ENCODE peak calls at places on chromosomes 13 and 19, in eight cellular contexts. One of them, this sample, is unnamed.

GRCh38 chr19:41264581-41265375 is 606 bp downstream of the HNRNPUL1 start:
- DNase-seq in ovary: peak; percentile 65
- DNase-seq in Caco-2: peak; percentile 73
- DNase-seq in IMR-90: peak; percentile 34
- DNase-seq in CD4-positive, alpha-beta memory T cell: peak; percentile 38
- DNase-seq in upper lobe of right lung: peak; percentile 84
- DNase-seq in A673: peak; percentile 65
- DNase-seq in colonic mucosa: peak; percentile 51
- DNase-seq in this sample: peak; percentile 36

GRCh38 chr13:106003651-106004050 is 531.8 kb downstream of the EFNB2 start:
- DNase-seq in A673: no peak
- DNase-seq in Caco-2: no peak
- DNase-seq in upper lobe of right lung: no peak
- DNase-seq in colonic mucosa: no peak
- DNase-seq in CD4-positive, alpha-beta memory T cell: no peak
- DNase-seq in IMR-90: no peak
- DNase-seq in ovary: no peak
- DNase-seq in this sample: no peak

GRCh38 chr13:37534181-37534580 is 64.4 kb downstream of the POSTN start:
- DNase-seq in upper lobe of right lung: no peak
- DNase-seq in colonic mucosa: no peak
- DNase-seq in CD4-positive, alpha-beta memory T cell: no peak
- DNase-seq in Caco-2: no peak
- DNase-seq in A673: peak; percentile 16
- DNase-seq in ovary: no peak
- DNase-seq in IMR-90: peak; percentile 95
- DNase-seq in this sample: no peak

GRCh38 chr19:15280048-15280725 is 47.9 kb upstream of the EPHX3 start:
- DNase-seq in Caco-2: no peak
- DNase-seq in upper lobe of right lung: no peak
- DNase-seq in CD4-positive, alpha-beta memory T cell: no peak
- DNase-seq in IMR-90: peak; percentile 71
- DNase-seq in A673: no peak
- DNase-seq in ovary: no peak
- DNase-seq in colonic mucosa: no peak
- DNase-seq in this sample: no peak

GRCh38 chr13:21061077-21061945 is at the start of gene LATS2:
- DNase-seq in upper lobe of right lung: peak; percentile 98
- DNase-seq in A673: peak; percentile 88
- DNase-seq in IMR-90: peak; percentile 94
- DNase-seq in ovary: peak; percentile 98
- DNase-seq in Caco-2: peak; percentile 99
- DNase-seq in CD4-positive, alpha-beta memory T cell: peak; percentile 54
- DNase-seq in colonic mucosa: peak; percentile 95
- DNase-seq in this sample: peak; percentile 12

GRCh38 chr13:112842931-112843391 is 126.1 kb upstream of the MCF2L start:
- DNase-seq in ovary: no peak
- DNase-seq in A673: no peak
- DNase-seq in Caco-2: no peak
- DNase-seq in IMR-90: no peak
- DNase-seq in CD4-positive, alpha-beta memory T cell: no peak
- DNase-seq in colonic mucosa: no peak
- DNase-seq in upper lobe of right lung: no peak
- DNase-seq in this sample: no peak

GRCh38 chr13:109996404-109996960 is 210.1 kb upstream of the IRS2 start:
- DNase-seq in CD4-positive, alpha-beta memory T cell: no peak
- DNase-seq in colonic mucosa: no peak
- DNase-seq in A673: no peak
- DNase-seq in Caco-2: no peak
- DNase-seq in ovary: no peak
- DNase-seq in IMR-90: no peak
- DNase-seq in upper lobe of right lung: no peak
- DNase-seq in this sample: no peak

GRCh38 chr19:40567750-40568494 is 8.8 kb upstream of the SHKBP1 start:
- DNase-seq in IMR-90: no peak
- DNase-seq in upper lobe of right lung: no peak
- DNase-seq in ovary: no peak
- DNase-seq in Caco-2: no peak
- DNase-seq in colonic mucosa: no peak
- DNase-seq in A673: no peak
- DNase-seq in CD4-positive, alpha-beta memory T cell: no peak
- DNase-seq in this sample: no peak

GRCh38 chr13:110138009-110138699 is 168.8 kb downstream of the COL4A1 start:
- DNase-seq in CD4-positive, alpha-beta memory T cell: peak; percentile 28
- DNase-seq in IMR-90: peak; percentile 79
- DNase-seq in ovary: peak; percentile 63
- DNase-seq in colonic mucosa: peak; percentile 53
- DNase-seq in upper lobe of right lung: peak; percentile 86
- DNase-seq in A673: peak; percentile 56
- DNase-seq in Caco-2: peak; percentile 86
- DNase-seq in this sample: no peak

GRCh38 chr19:39360599-39360998 is 18.4 kb downstream of the SAMD4B start:
- DNase-seq in ovary: no peak
- DNase-seq in Caco-2: no peak
- DNase-seq in A673: no peak
- DNase-seq in upper lobe of right lung: no peak
- DNase-seq in IMR-90: no peak
- DNase-seq in colonic mucosa: no peak
- DNase-seq in CD4-positive, alpha-beta memory T cell: no peak
- DNase-seq in this sample: no peak

GRCh38 chr13:111604087-111604486 is 283.6 kb downstream of the TEX29 start:
- DNase-seq in IMR-90: no peak
- DNase-seq in upper lobe of right lung: no peak
- DNase-seq in colonic mucosa: no peak
- DNase-seq in A673: no peak
- DNase-seq in ovary: no peak
- DNase-seq in Caco-2: no peak
- DNase-seq in CD4-positive, alpha-beta memory T cell: no peak
- DNase-seq in this sample: no peak

GRCh38 chr13:19587635-19588300 is 26.4 kb upstream of the TPTE2 start:
- DNase-seq in colonic mucosa: no peak
- DNase-seq in A673: peak; percentile 80
- DNase-seq in ovary: no peak
- DNase-seq in IMR-90: peak; percentile 52
- DNase-seq in upper lobe of right lung: no peak
- DNase-seq in CD4-positive, alpha-beta memory T cell: peak; percentile 47
- DNase-seq in Caco-2: peak; percentile 66
- DNase-seq in this sample: peak; percentile 64

GRCh38 chr19:16143399-16144215 is at the start of gene HSH2D:
- DNase-seq in upper lobe of right lung: peak; percentile 90
- DNase-seq in CD4-positive, alpha-beta memory T cell: peak; percentile 79
- DNase-seq in Caco-2: peak; percentile 41
- DNase-seq in colonic mucosa: peak; percentile 92
- DNase-seq in IMR-90: no peak
- DNase-seq in A673: no peak
- DNase-seq in ovary: no peak
- DNase-seq in this sample: peak; percentile 81

GRCh38 chr13:52968074-52968700 is 60.4 kb upstream of the OLFM4 start:
- DNase-seq in ovary: peak; percentile 45
- DNase-seq in upper lobe of right lung: peak; percentile 84
- DNase-seq in IMR-90: peak; percentile 60
- DNase-seq in CD4-positive, alpha-beta memory T cell: peak; percentile 40
- DNase-seq in A673: peak; percentile 70
- DNase-seq in Caco-2: peak; percentile 89
- DNase-seq in colonic mucosa: peak; percentile 82
- DNase-seq in this sample: peak; percentile 74

GRCh38 chr13:40672310-40673060 is 6.0 kb upstream of the FOXO1 start:
- DNase-seq in Caco-2: no peak
- DNase-seq in upper lobe of right lung: no peak
- DNase-seq in colonic mucosa: no peak
- DNase-seq in IMR-90: peak; percentile 70
- DNase-seq in ovary: no peak
- DNase-seq in CD4-positive, alpha-beta memory T cell: no peak
- DNase-seq in A673: peak; percentile 82
- DNase-seq in this sample: peak; percentile 45

GRCh38 chr19:6333439-6333838 is at the start of gene ACER1:
- DNase-seq in IMR-90: no peak
- DNase-seq in CD4-positive, alpha-beta memory T cell: no peak
- DNase-seq in Caco-2: peak; percentile 5
- DNase-seq in ovary: no peak
- DNase-seq in upper lobe of right lung: no peak
- DNase-seq in A673: no peak
- DNase-seq in colonic mucosa: no peak
- DNase-seq in this sample: no peak
- H3K9me3 ChIP-seq in IMR-90: no peaks in the 10 kb centered on the region
- H3K9me3 ChIP-seq in CD4-positive, alpha-beta memory T cell: no peaks in the 10 kb centered on the region
- H3K9me3 ChIP-seq in Caco-2: no peaks in the 10 kb centered on the region
- H3K9me3 ChIP-seq in ovary: no peaks in the 10 kb centered on the region
- H3K9me3 ChIP-seq in upper lobe of right lung: no peaks in the 10 kb centered on the region
- H3K9me3 ChIP-seq in A673: no peaks in the 10 kb centered on the region
- H3K9me3 ChIP-seq in colonic mucosa: no peaks in the 10 kb centered on the region
- H3K9me3 ChIP-seq in this sample: no peaks in the 10 kb centered on the region

DNA sequence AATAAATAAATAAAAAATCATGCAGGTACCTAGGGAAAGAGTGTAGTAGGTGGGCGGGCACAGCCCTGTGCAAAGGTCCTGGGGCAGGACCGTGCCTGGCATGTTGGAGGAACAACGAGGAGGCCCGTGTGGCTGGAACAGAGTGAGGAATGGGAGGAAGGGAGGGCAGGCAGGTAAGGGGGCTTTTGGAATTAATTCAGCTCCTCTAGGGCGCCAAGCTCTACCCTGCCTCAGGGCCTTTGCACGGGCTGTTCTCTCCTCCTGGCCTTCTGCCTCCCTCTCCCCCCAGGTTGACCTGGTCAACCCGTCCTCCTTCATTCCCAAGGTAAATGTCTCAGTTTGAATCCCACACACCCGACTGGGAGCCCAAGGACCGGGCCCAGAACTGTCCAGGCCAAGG is 31.1 kb upstream of the SEMA6B start:
- DNase-seq in upper lobe of right lung: no peak
- DNase-seq in A673: no peak
- DNase-seq in CD4-positive, alpha-beta memory T cell: no peak
- DNase-seq in Caco-2: no peak
- DNase-seq in IMR-90: no peak
- DNase-seq in ovary: no peak
- DNase-seq in colonic mucosa: no peak
- DNase-seq in this sample: no peak
- H3K4me1 ChIP-seq in upper lobe of right lung: no peaks in the 10 kb centered on the region
- H3K4me1 ChIP-seq in A673: peaks cover 24% of the 10 kb centered on the region
- H3K4me1 ChIP-seq in CD4-positive, alpha-beta memory T cell: no peaks in the 10 kb centered on the region
- H3K4me1 ChIP-seq in Caco-2: no peaks in the 10 kb centered on the region
- H3K4me1 ChIP-seq in IMR-90: no peaks in the 10 kb centered on the region
- H3K4me1 ChIP-seq in ovary: no peaks in the 10 kb centered on the region
- H3K4me1 ChIP-seq in colonic mucosa: no peaks in the 10 kb centered on the region
- H3K4me1 ChIP-seq in this sample: no peaks in the 10 kb centered on the region

GRCh38 chr13:57553932-57554331 is 77.6 kb upstream of the PCDH17 start:
- DNase-seq in Caco-2: no peak
- DNase-seq in A673: no peak
- DNase-seq in upper lobe of right lung: no peak
- DNase-seq in ovary: no peak
- DNase-seq in colonic mucosa: no peak
- DNase-seq in CD4-positive, alpha-beta memory T cell: no peak
- DNase-seq in IMR-90: no peak
- DNase-seq in this sample: no peak

GRCh38 chr13:57552441-57552840 is 79.1 kb upstream of the PCDH17 start:
- DNase-seq in IMR-90: no peak
- DNase-seq in ovary: no peak
- DNase-seq in CD4-positive, alpha-beta memory T cell: no peak
- DNase-seq in A673: no peak
- DNase-seq in upper lobe of right lung: no peak
- DNase-seq in colonic mucosa: no peak
- DNase-seq in Caco-2: no peak
- DNase-seq in this sample: no peak

GRCh38 chr13:57557979-57558529 is 73.5 kb upstream of the PCDH17 start:
- DNase-seq in upper lobe of right lung: no peak
- DNase-seq in A673: peak; percentile 59
- DNase-seq in ovary: no peak
- DNase-seq in colonic mucosa: no peak
- DNase-seq in Caco-2: no peak
- DNase-seq in IMR-90: no peak
- DNase-seq in CD4-positive, alpha-beta memory T cell: no peak
- DNase-seq in this sample: no peak
- H3K9me3 ChIP-seq in upper lobe of right lung: peaks cover 6% of the 10 kb centered on the region
- H3K9me3 ChIP-seq in A673: peaks cover 3% of the 10 kb centered on the region
- H3K9me3 ChIP-seq in ovary: no peaks in the 10 kb centered on the region
- H3K9me3 ChIP-seq in colonic mucosa: no peaks in the 10 kb centered on the region
- H3K9me3 ChIP-seq in Caco-2: peaks cover 5% of the 10 kb centered on the region
- H3K9me3 ChIP-seq in IMR-90: peaks cover 2% of the 10 kb centered on the region
- H3K9me3 ChIP-seq in CD4-positive, alpha-beta memory T cell: peaks cover 3% of the 10 kb centered on the region
- H3K9me3 ChIP-seq in this sample: no peaks in the 10 kb centered on the region

GRCh38 chr19:46946090-46946489 is 73.5 kb upstream of the NPAS1 start:
- DNase-seq in colonic mucosa: peak; percentile 43
- DNase-seq in Caco-2: no peak
- DNase-seq in A673: no peak
- DNase-seq in CD4-positive, alpha-beta memory T cell: no peak
- DNase-seq in IMR-90: no peak
- DNase-seq in upper lobe of right lung: no peak
- DNase-seq in ovary: no peak
- DNase-seq in this sample: no peak

GRCh38 chr19:46945668-46946067 is 74.0 kb upstream of the NPAS1 start:
- DNase-seq in IMR-90: no peak
- DNase-seq in A673: no peak
- DNase-seq in Caco-2: no peak
- DNase-seq in ovary: peak; percentile 28
- DNase-seq in upper lobe of right lung: no peak
- DNase-seq in colonic mucosa: no peak
- DNase-seq in CD4-positive, alpha-beta memory T cell: no peak
- DNase-seq in this sample: no peak

GRCh38 chr19:46944918-46945628 is 74.6 kb upstream of the NPAS1 start:
- DNase-seq in IMR-90: peak; percentile 70
- DNase-seq in Caco-2: no peak
- DNase-seq in colonic mucosa: peak; percentile 53
- DNase-seq in CD4-positive, alpha-beta memory T cell: no peak
- DNase-seq in A673: peak; percentile 91
- DNase-seq in ovary: peak; percentile 56
- DNase-seq in upper lobe of right lung: no peak
- DNase-seq in this sample: no peak

GRCh38 chr19:46944123-46944718 is 75.4 kb upstream of the NPAS1 start:
- DNase-seq in colonic mucosa: no peak
- DNase-seq in IMR-90: no peak
- DNase-seq in Caco-2: no peak
- DNase-seq in upper lobe of right lung: no peak
- DNase-seq in ovary: no peak
- DNase-seq in CD4-positive, alpha-beta memory T cell: no peak
- DNase-seq in A673: peak; percentile 40
- DNase-seq in this sample: no peak

DNA sequence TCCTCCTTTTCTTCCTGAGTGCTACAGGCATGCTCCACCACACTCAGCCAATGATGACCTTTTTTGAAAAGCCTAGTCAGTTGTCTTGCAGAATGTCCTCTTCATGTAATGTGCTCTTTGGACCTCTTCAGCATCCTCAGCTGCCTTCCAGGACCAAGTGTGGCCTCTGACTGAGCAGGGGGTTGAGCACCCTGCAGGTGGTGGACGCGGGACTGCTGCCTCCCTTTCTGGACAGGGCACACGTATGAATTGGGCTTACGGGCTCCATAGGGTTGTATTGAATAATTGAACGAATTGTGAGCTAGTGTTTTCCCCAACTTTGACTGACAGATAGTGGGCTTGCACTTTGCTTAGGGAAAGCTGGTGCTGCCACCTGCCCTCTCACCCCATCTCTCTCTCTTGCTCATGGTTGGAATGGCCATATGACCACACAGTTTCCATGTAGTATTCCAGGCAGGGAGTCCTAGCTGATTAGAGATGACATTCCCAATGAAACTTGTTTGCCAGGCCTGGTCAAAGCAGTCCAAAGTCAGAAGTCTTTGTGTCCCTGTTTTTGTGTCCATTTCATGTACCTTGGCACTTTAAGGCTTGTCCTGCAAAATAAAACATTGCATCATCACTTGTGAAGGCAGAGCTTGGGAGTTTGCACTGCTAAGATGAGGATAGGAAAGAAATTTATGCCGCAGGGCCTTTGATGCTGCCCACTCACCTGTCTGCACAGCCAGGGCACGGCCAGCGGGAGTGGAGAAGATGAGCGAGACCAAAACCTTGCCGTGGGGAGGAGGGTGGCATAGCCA is 76.3 kb upstream of the NPAS1 start:
- DNase-seq in Caco-2: no peak
- DNase-seq in IMR-90: no peak
- DNase-seq in ovary: no peak
- DNase-seq in CD4-positive, alpha-beta memory T cell: no peak
- DNase-seq in upper lobe of right lung: no peak
- DNase-seq in A673: no peak
- DNase-seq in colonic mucosa: no peak
- DNase-seq in this sample: no peak
- H3K4me1 ChIP-seq in Caco-2: peaks cover 29% of the 10 kb centered on the region
- H3K4me1 ChIP-seq in IMR-90: peaks cover 11% of the 10 kb centered on the region
- H3K4me1 ChIP-seq in ovary: peaks cover 8% of the 10 kb centered on the region
- H3K4me1 ChIP-seq in CD4-positive, alpha-beta memory T cell: peaks cover 56% of the 10 kb centered on the region
- H3K4me1 ChIP-seq in upper lobe of right lung: peaks cover 41% of the 10 kb centered on the region
- H3K4me1 ChIP-seq in A673: peaks cover 31% of the 10 kb centered on the region
- H3K4me1 ChIP-seq in colonic mucosa: peaks cover 8% of the 10 kb centered on the region
- H3K4me1 ChIP-seq in this sample: peaks cover 11% of the 10 kb centered on the region

This sample was measured in CD4-positive, CD25-positive, alpha-beta regulatory T cell.